ENCODE peak calls at places on chromosome 5, in four cellular contexts. One of them, this sample, is unnamed.

GRCh38 chr5:472656-473343 is 29.8 kb downstream of the EXOC3 start:
- DNase-seq in IMR-90: peak; percentile 78
- DNase-seq in mesendoderm: peak; percentile 86
- DNase-seq in H1: no peak
- DNase-seq in this sample: peak; percentile 71

GRCh38 chr5:179900206-179900605 is 7.5 kb downstream of the TBC1D9B start:
- DNase-seq in IMR-90: no peak
- DNase-seq in mesendoderm: no peak
- DNase-seq in H1: no peak
- DNase-seq in this sample: no peak

GRCh38 chr5:159133041-159133741 is 33.5 kb upstream of the EBF1 start:
- DNase-seq in IMR-90: peak; percentile 67
- DNase-seq in mesendoderm: peak; percentile 27
- DNase-seq in H1: no peak
- DNase-seq in this sample: no peak

GRCh38 chr5:143428155-143428554 is 24.7 kb upstream of the NR3C1 start:
- DNase-seq in IMR-90: no peak
- DNase-seq in mesendoderm: no peak
- DNase-seq in H1: no peak
- DNase-seq in this sample: no peak

GRCh38 chr5:13143630-13144029 is 800.9 kb downstream of the DNAH5 start:
- DNase-seq in IMR-90: no peak
- DNase-seq in mesendoderm: no peak
- DNase-seq in H1: no peak
- DNase-seq in this sample: no peak

GRCh38 chr5:122424211-122424610 is 112.2 kb downstream of the SNCAIP start:
- DNase-seq in IMR-90: no peak
- DNase-seq in mesendoderm: no peak
- DNase-seq in H1: no peak
- DNase-seq in this sample: no peak

GRCh38 chr5:175321927-175322532 is 122.0 kb downstream of the DRD1 start:
- DNase-seq in IMR-90: peak; percentile 45
- DNase-seq in mesendoderm: peak; percentile 84
- DNase-seq in H1: peak; percentile 19
- DNase-seq in this sample: peak; percentile 69

GRCh38 chr5:163677092-163677491 is 171.7 kb downstream of the MAT2B start:
- DNase-seq in IMR-90: no peak
- DNase-seq in mesendoderm: no peak
- DNase-seq in H1: no peak
- DNase-seq in this sample: no peak

GRCh38 chr5:146640285-146640896 is 124.4 kb upstream of the GPR151 start:
- DNase-seq in IMR-90: no peak
- DNase-seq in mesendoderm: peak; percentile 18
- DNase-seq in H1: no peak
- DNase-seq in this sample: no peak

GRCh38 chr5:31232273-31232888 is 38.9 kb downstream of the CDH6 start:
- DNase-seq in IMR-90: peak; percentile 74
- DNase-seq in mesendoderm: peak; percentile 78
- DNase-seq in H1: peak; percentile 2
- DNase-seq in this sample: peak; percentile 38

GRCh38 chr5:15886156-15886555 is 293.4 kb downstream of the MARCHF11 start:
- DNase-seq in IMR-90: no peak
- DNase-seq in mesendoderm: no peak
- DNase-seq in H1: no peak
- DNase-seq in this sample: no peak

GRCh38 chr5:168215646-168216045 is 75.8 kb upstream of the WWC1 start:
- DNase-seq in IMR-90: no peak
- DNase-seq in mesendoderm: no peak
- DNase-seq in H1: no peak
- DNase-seq in this sample: no peak

GRCh38 chr5:167785106-167785505 is 506.3 kb upstream of the WWC1 start:
- DNase-seq in IMR-90: no peak
- DNase-seq in mesendoderm: no peak
- DNase-seq in H1: no peak
- DNase-seq in this sample: no peak

GRCh38 chr5:635321-636055 is 23.3 kb downstream of the CEP72 start:
- DNase-seq in IMR-90: no peak
- DNase-seq in mesendoderm: no peak
- DNase-seq in H1: no peak
- DNase-seq in this sample: no peak

GRCh38 chr5:88675758-88676636 is 207.0 kb downstream of the MEF2C start:
- DNase-seq in IMR-90: peak; percentile 58
- DNase-seq in mesendoderm: peak; percentile 93
- DNase-seq in H1: no peak
- DNase-seq in this sample: peak; percentile 92

GRCh38 chr5:159043551-159043950 is 56.2 kb downstream of the EBF1 start:
- DNase-seq in IMR-90: no peak
- DNase-seq in mesendoderm: no peak
- DNase-seq in H1: no peak
- DNase-seq in this sample: no peak

GRCh38 chr5:74285876-74286275 is 354.7 kb downstream of the ENC1 start:
- DNase-seq in IMR-90: no peak
- DNase-seq in mesendoderm: no peak
- DNase-seq in H1: no peak
- DNase-seq in this sample: no peak

GRCh38 chr5:68320094-68320986 is 104.8 kb downstream of the PIK3R1 start:
- DNase-seq in IMR-90: no peak
- DNase-seq in mesendoderm: no peak
- DNase-seq in H1: no peak
- DNase-seq in this sample: no peak

GRCh38 chr5:78360674-78361225 is 333 bp downstream of the SCAMP1 start:
- DNase-seq in IMR-90: no peak
- DNase-seq in mesendoderm: no peak
- DNase-seq in H1: no peak
- DNase-seq in this sample: peak; percentile 46

GRCh38 chr5:158406884-158407790 is 548.2 kb upstream of the CLINT1 start:
- DNase-seq in IMR-90: peak; percentile 74
- DNase-seq in mesendoderm: no peak
- DNase-seq in H1: no peak
- DNase-seq in this sample: no peak

GRCh38 chr5:145247745-145248040 is 587.4 kb downstream of the PRELID2 start:
- DNase-seq in IMR-90: peak; percentile 14
- DNase-seq in mesendoderm: no peak
- DNase-seq in H1: no peak
- DNase-seq in this sample: no peak

GRCh38 chr5:150106669-150107068 is 20.3 kb upstream of the CSF1R start:
- DNase-seq in IMR-90: no peak
- DNase-seq in mesendoderm: no peak
- DNase-seq in H1: no peak
- DNase-seq in this sample: no peak

GRCh38 chr5:80656425-80656824 is 1.6 kb upstream of the DHFR start:
- DNase-seq in IMR-90: peak; percentile 52
- DNase-seq in mesendoderm: peak; percentile 62
- DNase-seq in H1: no peak
- DNase-seq in this sample: no peak

GRCh38 chr5:30103056-30104020 is 1090.1 kb upstream of the CDH6 start:
- DNase-seq in IMR-90: no peak
- DNase-seq in mesendoderm: no peak
- DNase-seq in H1: no peak
- DNase-seq in this sample: no peak

GRCh38 chr5:6642655-6643054 is 9.4 kb downstream of the SRD5A1 start:
- DNase-seq in IMR-90: no peak
- DNase-seq in mesendoderm: no peak
- DNase-seq in H1: no peak
- DNase-seq in this sample: no peak

GRCh38 chr5:81856948-81857928 is 106.3 kb upstream of the SSBP2 start:
- DNase-seq in IMR-90: no peak
- DNase-seq in mesendoderm: peak; percentile 64
- DNase-seq in H1: no peak
- DNase-seq in this sample: peak; percentile 58

GRCh38 chr5:103232393-103232999 is 26.1 kb upstream of the MACIR start:
- DNase-seq in IMR-90: peak; percentile 55
- DNase-seq in mesendoderm: peak; percentile 37
- DNase-seq in H1: no peak
- DNase-seq in this sample: no peak

GRCh38 chr5:44565872-44566271 is 176.7 kb upstream of the FGF10 start:
- DNase-seq in IMR-90: no peak
- DNase-seq in mesendoderm: peak; percentile 8
- DNase-seq in H1: no peak
- DNase-seq in this sample: no peak

GRCh38 chr5:180139731-180140626 is 68.4 kb upstream of the RNF130 start:
- DNase-seq in IMR-90: no peak
- DNase-seq in mesendoderm: no peak
- DNase-seq in H1: no peak
- DNase-seq in this sample: no peak

GRCh38 chr5:82397741-82398320 is 119.7 kb upstream of the RPS23 start:
- DNase-seq in IMR-90: peak; percentile 62
- DNase-seq in mesendoderm: no peak
- DNase-seq in H1: no peak
- DNase-seq in this sample: no peak

GRCh38 chr5:140575309-140575708 is 10.7 kb downstream of the SLC35A4 start:
- DNase-seq in IMR-90: peak; percentile 26
- DNase-seq in mesendoderm: peak; percentile 57
- DNase-seq in H1: no peak
- DNase-seq in this sample: peak; percentile 49

GRCh38 chr5:181187500-181188213 is 17.3 kb downstream of the TRIM7 start:
- DNase-seq in IMR-90: peak; percentile 80
- DNase-seq in mesendoderm: peak; percentile 89
- DNase-seq in H1: no peak
- DNase-seq in this sample: peak; percentile 87

GRCh38 chr5:181185560-181185959 is 19.4 kb downstream of the TRIM7 start:
- DNase-seq in IMR-90: no peak
- DNase-seq in mesendoderm: no peak
- DNase-seq in H1: no peak
- DNase-seq in this sample: no peak

GRCh38 chr5:181188700-181189362 is 16.2 kb downstream of the TRIM7 start:
- DNase-seq in IMR-90: peak; percentile 66
- DNase-seq in mesendoderm: peak; percentile 85
- DNase-seq in H1: no peak
- DNase-seq in this sample: peak; percentile 82

GRCh38 chr5:181186022-181186421 is 19.0 kb downstream of the TRIM7 start:
- DNase-seq in IMR-90: no peak
- DNase-seq in mesendoderm: no peak
- DNase-seq in H1: no peak
- DNase-seq in this sample: no peak

DNA sequence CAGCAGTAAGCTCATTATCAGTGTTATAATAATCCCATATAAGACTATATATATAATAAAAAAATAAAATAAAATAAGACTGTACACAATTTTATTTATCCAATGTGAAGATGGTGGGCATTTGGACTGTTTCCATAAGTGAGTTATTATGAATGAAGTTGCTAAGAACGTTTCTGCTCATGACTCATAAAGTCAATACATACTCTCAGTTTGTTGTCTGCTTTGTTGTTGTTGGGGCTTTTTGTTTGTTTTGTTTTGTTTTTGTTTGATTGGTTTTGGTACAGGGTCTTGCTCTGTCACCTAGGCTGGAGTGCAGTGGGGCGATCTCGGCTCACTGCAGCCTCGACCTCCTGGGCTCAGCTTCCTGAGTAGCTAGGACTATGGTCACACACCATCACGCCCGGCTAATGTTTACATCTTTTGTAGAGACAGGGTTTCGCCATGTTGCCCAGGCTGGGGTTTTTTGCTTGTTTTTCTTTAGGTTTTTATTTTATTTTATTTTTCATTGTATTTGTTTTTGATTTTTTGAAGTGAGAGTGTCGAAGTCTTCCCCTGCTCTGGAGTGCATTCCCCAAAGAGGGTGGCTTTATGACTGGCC is 18.0 kb downstream of the TRIM7 start:
- DNase-seq in IMR-90: no peak
- DNase-seq in mesendoderm: no peak
- DNase-seq in H1: no peak
- DNase-seq in this sample: no peak
- H4K5ac ChIP-seq in IMR-90: no peak overlapping the region
- H4K5ac ChIP-seq in mesendoderm: no peak overlapping the region
- H4K5ac ChIP-seq in H1: no peak overlapping the region
- H4K5ac ChIP-seq in this sample: no peak overlapping the region

GRCh38 chr5:169717298-169717697 is 80.2 kb downstream of the DOCK2 start:
- DNase-seq in IMR-90: peak; percentile 30
- DNase-seq in mesendoderm: no peak
- DNase-seq in H1: no peak
- DNase-seq in this sample: no peak

GRCh38 chr5:169711826-169712225 is 74.8 kb downstream of the DOCK2 start:
- DNase-seq in IMR-90: no peak
- DNase-seq in mesendoderm: peak; percentile 6
- DNase-seq in H1: no peak
- DNase-seq in this sample: no peak

GRCh38 chr5:169712428-169712827 is 75.4 kb downstream of the DOCK2 start:
- DNase-seq in IMR-90: peak; percentile 40
- DNase-seq in mesendoderm: no peak
- DNase-seq in H1: no peak
- DNase-seq in this sample: no peak

GRCh38 chr5:169719360-169720314 is 82.6 kb downstream of the DOCK2 start:
- DNase-seq in IMR-90: no peak
- DNase-seq in mesendoderm: no peak
- DNase-seq in H1: no peak
- DNase-seq in this sample: no peak

GRCh38 chr5:169716287-169716686 is 79.2 kb downstream of the DOCK2 start:
- DNase-seq in IMR-90: peak; percentile 74
- DNase-seq in mesendoderm: peak; percentile 22
- DNase-seq in H1: no peak
- DNase-seq in this sample: no peak
- H3K56ac ChIP-seq in IMR-90: no peak overlapping the region
- H3K56ac ChIP-seq in mesendoderm: no peak overlapping the region
- H3K56ac ChIP-seq in H1: no peak overlapping the region
- H3K56ac ChIP-seq in this sample: no peak overlapping the region

GRCh38 chr5:116522737-116523136 is 51.9 kb downstream of the SEMA6A start:
- DNase-seq in IMR-90: no peak
- DNase-seq in mesendoderm: no peak
- DNase-seq in H1: no peak
- DNase-seq in this sample: no peak
- H4K5ac ChIP-seq in IMR-90: no peak overlapping the region
- H4K5ac ChIP-seq in mesendoderm: no peak overlapping the region
- H4K5ac ChIP-seq in H1: no peak overlapping the region
- H4K5ac ChIP-seq in this sample: no peak overlapping the region

DNA sequence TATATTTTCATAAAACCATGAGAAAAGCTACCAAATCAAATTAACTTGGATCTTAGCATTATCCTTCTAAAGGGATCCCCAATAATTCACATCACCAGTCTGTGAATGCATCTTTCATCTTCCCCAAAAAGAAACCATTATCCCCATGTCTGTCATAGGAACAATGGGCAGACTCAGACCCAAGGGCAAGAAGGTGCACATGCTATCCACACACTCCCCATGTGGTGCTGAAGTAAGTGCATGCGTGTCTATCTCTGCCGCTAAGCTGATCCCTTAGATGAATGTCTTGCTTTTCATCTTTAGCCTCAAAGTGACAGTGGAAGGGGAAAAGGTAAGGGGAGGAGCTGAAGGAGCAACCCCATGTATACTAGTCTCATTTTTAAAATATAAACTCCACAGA is 10.2 kb downstream of the SPOCK1 start:
- DNase-seq in IMR-90: no peak
- DNase-seq in mesendoderm: no peak
- DNase-seq in H1: no peak
- DNase-seq in this sample: no peak
- H3K56ac ChIP-seq in IMR-90: no peak overlapping the region
- H3K56ac ChIP-seq in mesendoderm: no peak overlapping the region
- H3K56ac ChIP-seq in H1: no peak overlapping the region
- H3K56ac ChIP-seq in this sample: no peak overlapping the region

This sample was measured in H9.